ENCODE peak calls at places on chromosomes 11 and 22, in four cellular contexts. One of them, this sample, is unnamed.

GRCh38 chr11:45025716-45026492 is 75.2 kb upstream of the TP53I11 start:
- DNase-seq in HCT116: no peak
- DNase-seq in A549: no peak
- DNase-seq in K562: no peak
- DNase-seq in this sample: no peak

GRCh38 chr11:92948116-92948515 is 21.3 kb upstream of the MTNR1B start:
- DNase-seq in HCT116: no peak
- DNase-seq in A549: peak; percentile 76
- DNase-seq in K562: no peak
- DNase-seq in this sample: no peak

GRCh38 chr11:662689-663274 is 25.7 kb downstream of the DRD4 start:
- DNase-seq in A549: peak; percentile 70
- DNase-seq in K562: peak; percentile 53
- DNase-seq in HCT116: peak; percentile 48
- DNase-seq in this sample: peak; percentile 33

GRCh38 chr11:13334068-13334785 is 56.6 kb downstream of the BMAL1 start:
- DNase-seq in K562: no peak
- DNase-seq in HCT116: no peak
- DNase-seq in A549: no peak
- DNase-seq in this sample: no peak

GRCh38 chr11:93738647-93739081 is 2.6 kb downstream of the TAF1D start:
- DNase-seq in K562: no peak
- DNase-seq in HCT116: no peak
- DNase-seq in A549: no peak
- DNase-seq in this sample: no peak

GRCh38 chr11:1384206-1384965 is 5.3 kb upstream of the BRSK2 start:
- DNase-seq in HCT116: no peak
- DNase-seq in K562: no peak
- DNase-seq in A549: no peak
- DNase-seq in this sample: no peak

GRCh38 chr11:3121416-3121815 is 43.7 kb downstream of the OSBPL5 start:
- DNase-seq in HCT116: no peak
- DNase-seq in K562: no peak
- DNase-seq in A549: no peak
- DNase-seq in this sample: no peak

GRCh38 chr22:46057762-46058420 is 80.9 kb upstream of the WNT7B start:
- DNase-seq in A549: no peak
- DNase-seq in K562: no peak
- DNase-seq in HCT116: no peak
- DNase-seq in this sample: no peak

GRCh38 chr11:121583825-121584224 is 131.1 kb upstream of the SORL1-AS1 start:
- DNase-seq in HCT116: no peak
- DNase-seq in A549: no peak
- DNase-seq in K562: no peak
- DNase-seq in this sample: no peak

GRCh38 chr22:41619979-41620645 is 731 bp downstream of the DESI1 start:
- DNase-seq in HCT116: no peak
- DNase-seq in K562: peak; percentile 46
- DNase-seq in A549: no peak
- DNase-seq in this sample: no peak

GRCh38 chr11:108069947-108070346 is 51.4 kb upstream of the ACAT1 start:
- DNase-seq in HCT116: no peak
- DNase-seq in A549: no peak
- DNase-seq in K562: no peak
- DNase-seq in this sample: no peak

GRCh38 chr11:13761712-13762111 is 93.2 kb downstream of the FAR1 start:
- DNase-seq in HCT116: no peak
- DNase-seq in A549: no peak
- DNase-seq in K562: no peak
- DNase-seq in this sample: no peak

GRCh38 chr11:113553905-113554304 is 78.7 kb upstream of the DRD2 start:
- DNase-seq in A549: no peak
- DNase-seq in HCT116: no peak
- DNase-seq in K562: peak; percentile 55
- DNase-seq in this sample: no peak

GRCh38 chr11:17508816-17509215 is 32.2 kb upstream of the ABCC8 start:
- DNase-seq in HCT116: no peak
- DNase-seq in A549: no peak
- DNase-seq in K562: no peak
- DNase-seq in this sample: no peak

GRCh38 chr11:112024178-112024777 is 930 bp upstream of the DLAT start:
- DNase-seq in K562: peak; percentile 69
- DNase-seq in A549: no peak
- DNase-seq in HCT116: no peak
- DNase-seq in this sample: no peak

GRCh38 chr11:128291835-128292234 is 295.5 kb downstream of the ETS1 start:
- DNase-seq in A549: no peak
- DNase-seq in K562: no peak
- DNase-seq in HCT116: no peak
- DNase-seq in this sample: no peak

GRCh38 chr11:61980783-61981541 is 13.5 kb upstream of the FTH1 start:
- DNase-seq in K562: no peak
- DNase-seq in HCT116: no peak
- DNase-seq in A549: no peak
- DNase-seq in this sample: no peak

GRCh38 chr11:102226702-102227101 is 90.6 kb upstream of the BIRC3 start:
- DNase-seq in HCT116: no peak
- DNase-seq in A549: no peak
- DNase-seq in K562: peak; percentile 12
- DNase-seq in this sample: no peak

GRCh38 chr11:41306435-41306834 is 153.0 kb downstream of the LRRC4C start:
- DNase-seq in HCT116: no peak
- DNase-seq in A549: no peak
- DNase-seq in K562: no peak
- DNase-seq in this sample: no peak

GRCh38 chr11:125105921-125106320 is 5.5 kb downstream of the TMEM218 start:
- DNase-seq in A549: no peak
- DNase-seq in K562: no peak
- DNase-seq in HCT116: no peak
- DNase-seq in this sample: no peak

GRCh38 chr22:20641198-20641892 is 132.6 kb upstream of the SERPIND1 start:
- DNase-seq in A549: no peak
- DNase-seq in K562: no peak
- DNase-seq in HCT116: no peak
- DNase-seq in this sample: no peak

GRCh38 chr11:102580185-102580951 is 44.8 kb downstream of the MMP20 start:
- DNase-seq in HCT116: no peak
- DNase-seq in A549: no peak
- DNase-seq in K562: no peak
- DNase-seq in this sample: no peak

GRCh38 chr22:43205261-43205691 is 18.3 kb upstream of the TTLL12 start:
- DNase-seq in K562: no peak
- DNase-seq in HCT116: no peak
- DNase-seq in A549: no peak
- DNase-seq in this sample: no peak

GRCh38 chr22:30921108-30921507 is 47.5 kb downstream of the MORC2 start:
- DNase-seq in A549: no peak
- DNase-seq in HCT116: no peak
- DNase-seq in K562: no peak
- DNase-seq in this sample: no peak

GRCh38 chr22:30919973-30920372 is 48.6 kb downstream of the MORC2 start:
- DNase-seq in A549: no peak
- DNase-seq in K562: no peak
- DNase-seq in HCT116: no peak
- DNase-seq in this sample: no peak

GRCh38 chr22:30922151-30922611 is 46.4 kb downstream of the MORC2 start:
- DNase-seq in HCT116: no peak
- DNase-seq in K562: no peak
- DNase-seq in A549: peak; percentile 23
- DNase-seq in this sample: peak; percentile 15

GRCh38 chr22:30918761-30919160 is 49.8 kb downstream of the MORC2 start:
- DNase-seq in K562: no peak
- DNase-seq in A549: no peak
- DNase-seq in HCT116: no peak
- DNase-seq in this sample: no peak

DNA sequence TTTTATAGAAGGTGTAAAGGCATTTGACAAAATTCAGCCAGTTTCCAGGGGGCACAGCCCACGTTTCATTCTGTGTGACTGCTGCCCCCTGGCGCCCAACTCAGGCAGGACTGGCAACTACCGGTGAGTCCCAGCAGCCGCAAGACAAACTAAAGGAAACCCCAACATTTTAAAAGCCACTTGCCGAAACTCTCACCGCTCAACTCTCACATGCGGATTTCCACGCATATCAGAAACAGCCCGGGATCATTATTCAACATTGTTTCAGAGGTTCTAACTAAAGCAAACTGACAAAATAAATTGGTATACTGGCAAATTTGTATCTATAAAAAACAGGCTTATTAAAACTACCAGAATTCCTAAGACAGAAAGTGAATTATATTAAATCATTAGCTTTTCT is 48.2 kb downstream of the MORC2 start:
- DNase-seq in HCT116: peak; percentile 32
- DNase-seq in A549: peak; percentile 70
- DNase-seq in K562: peak; percentile 76
- DNase-seq in this sample: peak; percentile 12
- TF ChIP-seq CTCF in HCT116: peak; percentile 91
- TF ChIP-seq CTCF in A549: peak; percentile 82
- TF ChIP-seq CTCF in K562: peak; percentile 89
- TF ChIP-seq CTCF in this sample: peak; percentile 89

GRCh38 chr11:64864135-64864472 is 14.3 kb downstream of the EHD1 start:
- DNase-seq in K562: no peak
- DNase-seq in HCT116: no peak
- DNase-seq in A549: no peak
- DNase-seq in this sample: no peak
- H3K4me3 ChIP-seq in K562: no peak overlapping the region
- H3K4me3 ChIP-seq in HCT116: no peak overlapping the region
- H3K4me3 ChIP-seq in A549: no peak overlapping the region
- H3K4me3 ChIP-seq in this sample: peak overlapping the region; percentile 13

GRCh38 chr11:73205666-73206343 is 12.3 kb upstream of the P2RY2 start:
- DNase-seq in HCT116: no peak
- DNase-seq in A549: no peak
- DNase-seq in K562: no peak
- DNase-seq in this sample: no peak

GRCh38 chr11:73204711-73205121 is 13.4 kb upstream of the P2RY2 start:
- DNase-seq in K562: no peak
- DNase-seq in A549: no peak
- DNase-seq in HCT116: no peak
- DNase-seq in this sample: no peak

GRCh38 chr11:73201888-73202810 is 15.9 kb upstream of the P2RY2 start:
- DNase-seq in HCT116: no peak
- DNase-seq in A549: no peak
- DNase-seq in K562: peak; percentile 47
- DNase-seq in this sample: no peak

GRCh38 chr11:73203322-73203721 is 14.8 kb upstream of the P2RY2 start:
- DNase-seq in A549: no peak
- DNase-seq in K562: no peak
- DNase-seq in HCT116: no peak
- DNase-seq in this sample: no peak

GRCh38 chr11:73203790-73204189 is 14.3 kb upstream of the P2RY2 start:
- DNase-seq in K562: no peak
- DNase-seq in A549: no peak
- DNase-seq in HCT116: no peak
- DNase-seq in this sample: no peak
- TF ChIP-seq REST in K562: no peak
- TF ChIP-seq REST in A549: peak; percentile 50
- TF ChIP-seq REST in HCT116: no peak
- TF ChIP-seq REST in this sample: no peak

DNA sequence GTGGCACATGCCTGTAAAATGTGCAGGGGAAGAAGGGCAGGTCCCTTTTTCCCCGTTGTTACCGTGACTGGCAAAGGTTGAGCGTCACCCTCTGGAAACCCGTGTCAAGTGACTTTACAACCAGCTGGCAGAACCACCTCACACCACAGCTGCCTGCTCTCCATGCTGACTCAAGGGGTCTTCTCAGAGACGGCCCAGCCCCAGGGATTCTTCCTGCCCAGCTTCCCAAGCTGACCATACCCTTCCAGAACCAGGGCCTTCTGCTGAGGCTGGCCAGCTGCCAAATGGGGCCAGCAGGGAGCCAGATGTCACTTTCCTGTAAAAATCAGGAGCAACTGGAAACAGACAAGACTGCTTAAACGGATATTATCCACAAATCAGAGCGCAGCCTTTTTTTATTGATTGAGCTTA is 6.3 kb downstream of the PC start:
- DNase-seq in A549: no peak
- DNase-seq in HCT116: no peak
- DNase-seq in K562: no peak
- DNase-seq in this sample: no peak
- TF ChIP-seq CTCF in A549: no peak
- TF ChIP-seq CTCF in HCT116: no peak
- TF ChIP-seq CTCF in K562: no peak
- TF ChIP-seq CTCF in this sample: no peak

GRCh38 chr11:65113839-65114238 is 2.2 kb downstream of the TM7SF2 start:
- DNase-seq in A549: no peak
- DNase-seq in HCT116: no peak
- DNase-seq in K562: no peak
- DNase-seq in this sample: no peak

GRCh38 chr11:65112551-65113360 is 1.1 kb downstream of the TM7SF2 start:
- DNase-seq in A549: peak; percentile 53
- DNase-seq in HCT116: no peak
- DNase-seq in K562: peak; percentile 79
- DNase-seq in this sample: peak; percentile 22

GRCh38 chr11:65112226-65112550 is 516 bp downstream of the TM7SF2 start:
- DNase-seq in HCT116: no peak
- DNase-seq in K562: no peak
- DNase-seq in A549: no peak
- DNase-seq in this sample: no peak

GRCh38 chr11:65114538-65115171 is 2.8 kb downstream of the ZNHIT2 start:
- DNase-seq in K562: no peak
- DNase-seq in HCT116: no peak
- DNase-seq in A549: no peak
- DNase-seq in this sample: no peak

DNA sequence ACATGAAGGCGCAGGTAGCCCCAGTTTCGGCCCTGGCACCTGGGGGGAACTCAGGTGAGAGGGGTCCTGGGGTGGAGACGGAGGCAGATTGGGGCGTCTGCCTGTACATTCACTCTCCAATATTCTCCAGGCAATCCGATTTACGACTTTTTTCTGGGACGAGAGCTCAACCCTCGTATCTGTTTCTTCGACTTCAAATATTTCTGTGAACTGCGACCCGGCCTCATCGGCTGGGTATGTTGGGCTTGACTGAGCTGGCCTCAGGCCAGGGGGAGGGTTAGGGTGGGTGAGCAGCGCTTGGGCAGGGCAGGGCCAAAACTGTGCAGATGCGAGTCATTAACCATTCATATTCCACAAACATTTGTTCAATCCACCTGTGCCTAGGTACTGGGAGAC is 1.7 kb downstream of the TM7SF2 start:
- DNase-seq in K562: no peak
- DNase-seq in HCT116: no peak
- DNase-seq in A549: no peak
- DNase-seq in this sample: no peak
- H3K4me3 ChIP-seq in K562: peak overlapping the region; percentile 44
- H3K4me3 ChIP-seq in HCT116: peak overlapping the region; percentile 66
- H3K4me3 ChIP-seq in A549: no peak overlapping the region
- H3K4me3 ChIP-seq in this sample: peak overlapping the region; percentile 93

This sample was measured in Panc1.